ENCODE peak calls at places on chromosomes 2 and 18, in eight cellular contexts. W is SK-N-SH, F is MM.1S, R is HCT116, M is GM23248, G is GM23338, K is OCI-LY7, Q is neural progenitor cell. T is an unnamed sample.
A peak's percentile ranks its signal among the peaks of the same experiment; 100 is the strongest.

GRCh38 chr2:173553589-173553988 is 198.9 kb downstream of the CDCA7 start:
- DNase-seq in F (no peak), W (no peak), R (no peak), Q (no peak), G (no peak), M (peak; percentile 66), K (no peak), T (peak; percentile 49)

GRCh38 chr2:85707304-85707703 is 13.1 kb downstream of the GNLY start:
- DNase-seq in K (peak; percentile 84), G (peak; percentile 95), Q (peak; percentile 87), W (peak; percentile 70), F (peak; percentile 89), M (peak; percentile 90), R (peak; percentile 89), T (peak; percentile 93)

GRCh38 chr2:166610180-166610919 is 116.3 kb upstream of the SCN7A start:
- DNase-seq in K (no peak), W (no peak), M (no peak), F (no peak), Q (peak; percentile 25), G (peak; percentile 77), R (no peak), T (no peak)

GRCh38 chr2:18611184-18611583 is 21.8 kb upstream of the NT5C1B start:
- DNase-seq in W (no peak), F (no peak), R (no peak), M (no peak), Q (no peak), G (no peak), K (no peak), T (no peak)

GRCh38 chr18:78999939-79000338 is 20.3 kb downstream of the SALL3 start:
- DNase-seq in F (no peak), K (no peak), M (no peak), R (peak; percentile 29), Q (no peak), W (no peak), G (no peak), T (peak; percentile 51)

GRCh38 chr2:61658841-61659780 is 121.0 kb upstream of the XPO1 start:
- DNase-seq in Q (peak; percentile 80), W (peak; percentile 47), R (peak; percentile 60), M (peak; percentile 65), F (peak; percentile 83), K (peak; percentile 80), G (peak; percentile 91), T (peak; percentile 56)

GRCh38 chr2:120949027-120949956 is 213.6 kb downstream of the GLI2 start:
- DNase-seq in F (no peak), Q (no peak), G (peak; percentile 28), K (peak; percentile 73), W (peak; percentile 59), R (no peak), M (peak; percentile 12), T (no peak)

GRCh38 chr18:79685281-79685680 is 5.7 kb downstream of the CTDP1 start:
- DNase-seq in W (peak; percentile 3), G (no peak), R (no peak), Q (no peak), M (no peak), K (no peak), F (no peak), T (no peak)

GRCh38 chr2:164138750-164139149 is 402.9 kb upstream of the FIGN start:
- DNase-seq in R (no peak), W (no peak), F (no peak), M (no peak), K (no peak), Q (no peak), G (no peak), T (no peak)

GRCh38 chr18:76452357-76452756 is 42.7 kb downstream of the ZNF516 start:
- DNase-seq in Q (no peak), M (peak; percentile 64), W (no peak), G (peak; percentile 35), R (no peak), F (no peak), K (no peak), T (no peak)
- TF ChIP-seq EZH2phosphoT487 in Q (no peak), M (no peak), W (no peak), G (no peak), R (no peak), F (no peak), K (no peak), T (no peak)

DNA sequence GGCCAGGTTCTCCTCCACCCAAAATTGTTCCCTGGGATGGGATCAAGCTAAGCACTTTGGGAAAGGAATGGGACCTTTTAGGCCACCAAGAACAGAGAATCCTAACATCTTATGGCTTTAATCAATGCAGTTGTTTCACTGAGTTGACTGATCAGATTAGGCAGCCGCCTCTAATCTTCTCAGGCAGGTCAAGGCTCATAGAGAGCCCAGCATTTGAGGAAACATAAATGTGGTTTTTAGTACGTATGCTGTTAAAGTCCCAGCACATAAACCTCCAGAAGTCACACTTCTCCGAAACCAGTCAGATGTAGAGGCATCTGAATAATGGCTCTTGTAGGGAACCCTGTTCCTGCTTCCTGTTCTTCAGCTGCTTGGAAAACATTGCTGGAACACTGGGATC is 99.5 kb upstream of the RMDN2 start:
- DNase-seq in R (no peak), G (no peak), F (no peak), W (no peak), Q (no peak), M (no peak), K (no peak), T (no peak)
- H3K4me1 ChIP-seq in R (peaks cover 6% of the 10 kb centered on the region), G (no peaks in the 10 kb centered on the region), F (peaks cover 3% of the 10 kb centered on the region), W (peaks cover 10% of the 10 kb centered on the region), Q (no peaks in the 10 kb centered on the region), M (peaks cover 56% of the 10 kb centered on the region), K (peaks cover 7% of the 10 kb centered on the region), T (peaks cover 14% of the 10 kb centered on the region)

GRCh38 chr2:177784449-177784845 is 288.1 kb downstream of the PDE11A start:
- DNase-seq in W (no peak), R (no peak), M (peak; percentile 55), K (no peak), Q (no peak), G (no peak), F (peak; percentile 9), T (no peak)
- TF ChIP-seq EZH2phosphoT487 in W (no peak), R (no peak), M (no peak), K (no peak), Q (no peak), G (no peak), F (no peak), T (no peak)

GRCh38 chr2:65991864-65992554 is 442.9 kb upstream of the MEIS1 start:
- DNase-seq in W (peak; percentile 29), F (no peak), R (no peak), G (no peak), M (no peak), Q (no peak), K (no peak), T (peak; percentile 24)
- H3K4me1 ChIP-seq in W (peaks cover 7% of the 10 kb centered on the region), F (no peaks in the 10 kb centered on the region), R (no peaks in the 10 kb centered on the region), G (peaks cover 11% of the 10 kb centered on the region), M (no peaks in the 10 kb centered on the region), Q (no peaks in the 10 kb centered on the region), K (no peaks in the 10 kb centered on the region), T (no peaks in the 10 kb centered on the region)

DNA sequence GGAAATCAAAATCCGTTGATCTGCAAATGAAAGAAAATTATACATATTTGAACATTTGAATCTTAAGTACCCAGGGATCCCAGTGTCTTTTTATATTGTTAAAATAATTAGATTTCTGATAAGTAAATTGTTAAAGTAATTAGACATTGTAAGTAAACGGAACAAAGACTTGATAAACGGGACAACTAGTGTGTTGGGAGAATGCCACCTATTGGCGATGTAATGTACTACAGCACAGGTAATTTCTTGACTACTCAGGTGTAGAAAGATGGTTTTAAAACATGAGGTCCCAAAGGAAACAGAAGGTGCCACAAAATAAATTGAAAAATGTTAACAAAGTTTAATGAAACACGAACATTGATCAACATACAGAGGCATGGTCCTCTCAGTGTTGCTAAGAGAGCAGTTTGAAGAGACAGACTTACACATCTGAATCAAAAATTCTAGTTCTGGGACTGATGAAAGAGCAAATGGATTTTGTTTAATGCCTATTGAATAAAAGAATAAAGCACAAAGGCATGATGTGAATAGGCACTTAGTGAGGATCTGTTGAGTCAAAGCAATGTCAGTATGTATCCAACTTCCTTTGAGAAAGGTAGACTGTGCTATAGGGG is 103.4 kb upstream of the RASGRP3 start:
- DNase-seq in G (peak; percentile 70), M (no peak), W (peak; percentile 49), R (peak; percentile 47), Q (peak; percentile 47), F (peak; percentile 65), K (peak; percentile 63), T (peak; percentile 58)
- TF ChIP-seq EZH2phosphoT487 in G (no peak), M (no peak), W (no peak), R (no peak), Q (no peak), F (no peak), K (no peak), T (no peak)